ENCODE peak calls at places on chromosomes 13 and 19, in seven cellular contexts. Z is activated naive CD4-positive, alpha-beta T cell; E is EL; M is cardiac muscle cell; Q is GM12865; R is fibroblast of lung; P is thoracic aorta. O is an unnamed sample.

GRCh38 chr13:46170687-46171086 is 11.3 kb downstream of the LCP1 start:
- DNase-seq in E (peak; percentile 3), P (no peak), Q (no peak), R (peak; percentile 45), Z (no peak), M (peak; percentile 69), O (no peak)

GRCh38 chr13:109785141-109785891 is 1.1 kb downstream of the IRS2 start:
- DNase-seq in P (no peak), Q (no peak), M (peak; percentile 68), R (peak; percentile 65), E (peak; percentile 62), Z (peak; percentile 20), O (no peak)

GRCh38 chr13:40388617-40389016 is 277.8 kb downstream of the FOXO1 start:
- DNase-seq in E (peak; percentile 74), P (no peak), R (no peak), M (no peak), Q (peak; percentile 96), Z (peak; percentile 12), O (peak; percentile 89)

GRCh38 chr19:54172764-54173699 is at the start of gene TMC4:
- DNase-seq in R (no peak), E (peak; percentile 53), Q (no peak), Z (no peak), M (peak; percentile 62), P (no peak), O (no peak)

GRCh38 chr19:8657869-8658268 is 27.4 kb downstream of the NFILZ start:
- DNase-seq in M (no peak), P (no peak), Q (no peak), E (no peak), R (no peak), Z (no peak), O (no peak)

GRCh38 chr19:35739275-35740107 is 2.8 kb downstream of the IGFLR1 start:
- DNase-seq in M (no peak), Z (no peak), R (no peak), Q (no peak), E (no peak), P (no peak), O (no peak)

GRCh38 chr13:23608704-23609413 is 38.6 kb downstream of the TNFRSF19 start:
- DNase-seq in P (no peak), Z (no peak), Q (no peak), M (peak; percentile 33), E (peak; percentile 86), R (peak; percentile 55), O (no peak)

GRCh38 chr19:7868671-7869452 is 5.3 kb downstream of the PRR36 start:
- DNase-seq in M (peak; percentile 53), P (no peak), E (peak; percentile 88), R (peak; percentile 44), Z (peak; percentile 77), Q (peak; percentile 93), O (peak; percentile 86)

GRCh38 chr13:33441015-33441414 is 155.5 kb upstream of the STARD13 start:
- DNase-seq in P (no peak), Q (peak; percentile 30), E (peak; percentile 38), Z (no peak), M (peak; percentile 42), R (peak; percentile 34), O (no peak)

GRCh38 chr19:15292847-15293582 is 39.3 kb downstream of the BRD4 start:
- DNase-seq in P (no peak), E (no peak), Q (peak; percentile 75), R (peak; percentile 40), Z (no peak), M (peak; percentile 54), O (no peak)

GRCh38 chr19:31913103-31913710 is 432.2 kb upstream of the ZNF507 start:
- DNase-seq in P (no peak), M (no peak), E (no peak), Q (no peak), R (no peak), Z (no peak), O (no peak)

GRCh38 chr13:35978607-35979316 is 152.4 kb downstream of the DCLK1 start:
- DNase-seq in R (peak; percentile 86), Q (peak; percentile 62), E (peak; percentile 66), Z (no peak), P (no peak), M (peak; percentile 86), O (no peak)

GRCh38 chr13:45615501-45616101 is at the start of gene ERICH6B:
- DNase-seq in Q (no peak), E (peak; percentile 51), M (peak; percentile 62), Z (no peak), P (no peak), R (peak; percentile 21), O (no peak)

GRCh38 chr13:47719164-47719563 is 281.9 kb downstream of the SUCLA2 start:
- DNase-seq in R (no peak), Q (no peak), Z (no peak), P (no peak), M (no peak), E (no peak), O (no peak)

GRCh38 chr13:98265669-98266551 is 88.8 kb upstream of the RNF113B start:
- DNase-seq in M (no peak), P (no peak), Q (no peak), R (peak; percentile 65), E (no peak), Z (no peak), O (no peak)

GRCh38 chr19:48290341-48290922 is 20.6 kb downstream of the ZNF114 start:
- DNase-seq in Z (no peak), E (peak; percentile 81), P (no peak), Q (no peak), R (peak; percentile 26), M (peak; percentile 46), O (no peak)

GRCh38 chr19:31334849-31335624 is 14.2 kb downstream of the TSHZ3 start:
- DNase-seq in R (no peak), Q (no peak), P (no peak), E (peak; percentile 20), M (no peak), Z (no peak), O (no peak)